ENCODE peak calls at places on chromosomes 2 and 18, in five cellular contexts. One of them, this sample, is unnamed.

GRCh38 chr2:131517106-131517831 is 10.4 kb upstream of the CCDC74A start:
- DNase-seq in HCT116: no peak
- DNase-seq in cardiac muscle cell: no peak
- DNase-seq in body of pancreas: no peak
- DNase-seq in CD8-positive, alpha-beta memory T cell: no peak
- DNase-seq in this sample: no peak

GRCh38 chr18:4369726-4370125 is 85.4 kb downstream of the DLGAP1 start:
- DNase-seq in HCT116: no peak
- DNase-seq in cardiac muscle cell: no peak
- DNase-seq in body of pancreas: no peak
- DNase-seq in CD8-positive, alpha-beta memory T cell: no peak
- DNase-seq in this sample: peak; percentile 34

GRCh38 chr18:79612291-79613108 is 67.1 kb upstream of the CTDP1 start:
- DNase-seq in CD8-positive, alpha-beta memory T cell: no peak
- DNase-seq in cardiac muscle cell: no peak
- DNase-seq in HCT116: no peak
- DNase-seq in body of pancreas: peak; percentile 4
- DNase-seq in this sample: no peak

GRCh38 chr2:221100467-221101089 is 471.5 kb downstream of the EPHA4 start:
- DNase-seq in body of pancreas: no peak
- DNase-seq in HCT116: peak; percentile 3
- DNase-seq in CD8-positive, alpha-beta memory T cell: no peak
- DNase-seq in cardiac muscle cell: peak; percentile 38
- DNase-seq in this sample: no peak

GRCh38 chr2:24491626-24492282 is 700 bp downstream of the NCOA1 start:
- DNase-seq in cardiac muscle cell: peak; percentile 48
- DNase-seq in HCT116: no peak
- DNase-seq in body of pancreas: peak; percentile 45
- DNase-seq in CD8-positive, alpha-beta memory T cell: peak; percentile 82
- DNase-seq in this sample: peak; percentile 70

GRCh38 chr2:45681675-45682074 is 30.2 kb downstream of the PRKCE start:
- DNase-seq in body of pancreas: peak; percentile 39
- DNase-seq in CD8-positive, alpha-beta memory T cell: no peak
- DNase-seq in HCT116: peak; percentile 81
- DNase-seq in cardiac muscle cell: no peak
- DNase-seq in this sample: no peak

GRCh38 chr2:216023055-216023648 is 9.8 kb upstream of the MREG start:
- DNase-seq in HCT116: peak; percentile 42
- DNase-seq in body of pancreas: peak; percentile 53
- DNase-seq in CD8-positive, alpha-beta memory T cell: no peak
- DNase-seq in cardiac muscle cell: peak; percentile 63
- DNase-seq in this sample: peak; percentile 72

GRCh38 chr2:10717630-10718029 is 3.8 kb upstream of the ATP6V1C2 start:
- DNase-seq in HCT116: no peak
- DNase-seq in CD8-positive, alpha-beta memory T cell: no peak
- DNase-seq in body of pancreas: no peak
- DNase-seq in cardiac muscle cell: no peak
- DNase-seq in this sample: no peak

GRCh38 chr2:223602972-223603371 is 811 bp upstream of the SCG2 start:
- DNase-seq in HCT116: no peak
- DNase-seq in body of pancreas: no peak
- DNase-seq in CD8-positive, alpha-beta memory T cell: no peak
- DNase-seq in cardiac muscle cell: no peak
- DNase-seq in this sample: peak; percentile 64

GRCh38 chr2:3354986-3355385 is 22.6 kb downstream of the EIPR1 start:
- DNase-seq in HCT116: no peak
- DNase-seq in CD8-positive, alpha-beta memory T cell: no peak
- DNase-seq in body of pancreas: no peak
- DNase-seq in cardiac muscle cell: no peak
- DNase-seq in this sample: no peak

GRCh38 chr2:216691210-216691741 is 4.1 kb downstream of the IGFBP5 start:
- DNase-seq in HCT116: no peak
- DNase-seq in cardiac muscle cell: peak; percentile 91
- DNase-seq in CD8-positive, alpha-beta memory T cell: peak; percentile 56
- DNase-seq in body of pancreas: peak; percentile 66
- DNase-seq in this sample: peak; percentile 91

GRCh38 chr2:145200307-145200706 is 680.4 kb upstream of the ZEB2 start:
- DNase-seq in body of pancreas: no peak
- DNase-seq in CD8-positive, alpha-beta memory T cell: no peak
- DNase-seq in HCT116: no peak
- DNase-seq in cardiac muscle cell: no peak
- DNase-seq in this sample: no peak

GRCh38 chr2:96520231-96520630 is 15.1 kb upstream of the NEURL3 start:
- DNase-seq in CD8-positive, alpha-beta memory T cell: no peak
- DNase-seq in body of pancreas: no peak
- DNase-seq in cardiac muscle cell: no peak
- DNase-seq in HCT116: no peak
- DNase-seq in this sample: no peak

GRCh38 chr2:96608459-96609455 is 29.4 kb downstream of the KANSL3 start:
- DNase-seq in body of pancreas: no peak
- DNase-seq in HCT116: no peak
- DNase-seq in CD8-positive, alpha-beta memory T cell: no peak
- DNase-seq in cardiac muscle cell: no peak
- DNase-seq in this sample: no peak

GRCh38 chr2:118750959-118751565 is 96.4 kb downstream of the EN1 start:
- DNase-seq in HCT116: no peak
- DNase-seq in cardiac muscle cell: no peak
- DNase-seq in CD8-positive, alpha-beta memory T cell: no peak
- DNase-seq in body of pancreas: peak; percentile 39
- DNase-seq in this sample: no peak

GRCh38 chr2:232341739-232342126 is 36.8 kb upstream of the ALPP start:
- DNase-seq in HCT116: no peak
- DNase-seq in cardiac muscle cell: no peak
- DNase-seq in body of pancreas: no peak
- DNase-seq in CD8-positive, alpha-beta memory T cell: peak; percentile 21
- DNase-seq in this sample: no peak

GRCh38 chr18:21163647-21164625 is 52.3 kb upstream of the ROCK1 start:
- DNase-seq in body of pancreas: no peak
- DNase-seq in CD8-positive, alpha-beta memory T cell: no peak
- DNase-seq in cardiac muscle cell: no peak
- DNase-seq in HCT116: no peak
- DNase-seq in this sample: no peak

GRCh38 chr2:217875556-217876252 is 127.1 kb downstream of the TNS1 start:
- DNase-seq in HCT116: no peak
- DNase-seq in cardiac muscle cell: no peak
- DNase-seq in CD8-positive, alpha-beta memory T cell: no peak
- DNase-seq in body of pancreas: no peak
- DNase-seq in this sample: no peak

GRCh38 chr2:168552450-168552856 is 96.4 kb downstream of the CERS6 start:
- DNase-seq in cardiac muscle cell: no peak
- DNase-seq in CD8-positive, alpha-beta memory T cell: no peak
- DNase-seq in body of pancreas: no peak
- DNase-seq in HCT116: no peak
- DNase-seq in this sample: no peak

GRCh38 chr2:23513881-23514793 is 129.2 kb downstream of the KLHL29 start:
- DNase-seq in CD8-positive, alpha-beta memory T cell: no peak
- DNase-seq in cardiac muscle cell: peak; percentile 62
- DNase-seq in HCT116: no peak
- DNase-seq in body of pancreas: no peak
- DNase-seq in this sample: no peak

GRCh38 chr2:233350708-233351107 is 3.6 kb upstream of the DGKD start:
- DNase-seq in cardiac muscle cell: no peak
- DNase-seq in HCT116: peak; percentile 92
- DNase-seq in body of pancreas: no peak
- DNase-seq in CD8-positive, alpha-beta memory T cell: no peak
- DNase-seq in this sample: no peak

GRCh38 chr2:164054651-164055050 is 318.8 kb upstream of the FIGN start:
- DNase-seq in body of pancreas: no peak
- DNase-seq in cardiac muscle cell: no peak
- DNase-seq in CD8-positive, alpha-beta memory T cell: no peak
- DNase-seq in HCT116: no peak
- DNase-seq in this sample: no peak

GRCh38 chr2:217573565-217573964 is 429.2 kb downstream of the TNS1 start:
- DNase-seq in CD8-positive, alpha-beta memory T cell: no peak
- DNase-seq in HCT116: no peak
- DNase-seq in body of pancreas: no peak
- DNase-seq in cardiac muscle cell: no peak
- DNase-seq in this sample: no peak

GRCh38 chr18:25144835-25145234 is 207.1 kb downstream of the ZNF521 start:
- DNase-seq in HCT116: no peak
- DNase-seq in cardiac muscle cell: no peak
- DNase-seq in CD8-positive, alpha-beta memory T cell: no peak
- DNase-seq in body of pancreas: no peak
- DNase-seq in this sample: no peak

GRCh38 chr2:224958466-224958857 is 83.8 kb downstream of the DOCK10 start:
- DNase-seq in HCT116: no peak
- DNase-seq in cardiac muscle cell: no peak
- DNase-seq in body of pancreas: no peak
- DNase-seq in CD8-positive, alpha-beta memory T cell: no peak
- DNase-seq in this sample: no peak

GRCh38 chr2:224957540-224958465 is 84.5 kb downstream of the DOCK10 start:
- DNase-seq in cardiac muscle cell: no peak
- DNase-seq in CD8-positive, alpha-beta memory T cell: no peak
- DNase-seq in body of pancreas: no peak
- DNase-seq in HCT116: no peak
- DNase-seq in this sample: no peak

GRCh38 chr2:224954980-224955379 is 87.3 kb downstream of the DOCK10 start:
- DNase-seq in body of pancreas: no peak
- DNase-seq in HCT116: no peak
- DNase-seq in CD8-positive, alpha-beta memory T cell: no peak
- DNase-seq in cardiac muscle cell: no peak
- DNase-seq in this sample: no peak

GRCh38 chr2:224956706-224957105 is 85.6 kb downstream of the DOCK10 start:
- DNase-seq in cardiac muscle cell: no peak
- DNase-seq in CD8-positive, alpha-beta memory T cell: no peak
- DNase-seq in body of pancreas: no peak
- DNase-seq in HCT116: no peak
- DNase-seq in this sample: no peak

DNA sequence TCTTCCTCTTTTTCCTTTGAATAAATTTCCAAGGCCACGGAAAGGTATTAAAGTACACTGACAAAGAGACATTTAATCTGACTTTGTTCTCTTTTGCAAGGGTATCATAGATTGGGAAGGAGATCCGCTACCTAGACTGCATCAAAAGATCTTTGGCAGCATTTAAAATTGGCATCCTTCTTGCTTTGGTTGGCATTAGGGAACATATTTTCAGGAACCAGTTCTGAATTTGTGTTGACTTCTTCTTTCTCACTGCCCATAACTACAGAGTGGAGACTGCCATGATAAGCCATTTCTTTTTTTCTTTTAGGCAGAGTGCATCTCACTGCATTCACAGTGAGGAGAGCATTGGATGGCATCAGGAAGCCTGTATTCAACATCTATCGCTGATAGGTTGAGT is 83.4 kb downstream of the DOCK10 start:
- DNase-seq in body of pancreas: no peak
- DNase-seq in CD8-positive, alpha-beta memory T cell: no peak
- DNase-seq in cardiac muscle cell: no peak
- DNase-seq in HCT116: no peak
- DNase-seq in this sample: no peak
- H3K4me1 ChIP-seq in body of pancreas: no peaks in the 10 kb centered on the region
- H3K4me1 ChIP-seq in CD8-positive, alpha-beta memory T cell: peaks cover 34% of the 10 kb centered on the region
- H3K4me1 ChIP-seq in cardiac muscle cell: no peaks in the 10 kb centered on the region
- H3K4me1 ChIP-seq in HCT116: no peaks in the 10 kb centered on the region
- H3K4me1 ChIP-seq in this sample: peaks cover 6% of the 10 kb centered on the region

DNA sequence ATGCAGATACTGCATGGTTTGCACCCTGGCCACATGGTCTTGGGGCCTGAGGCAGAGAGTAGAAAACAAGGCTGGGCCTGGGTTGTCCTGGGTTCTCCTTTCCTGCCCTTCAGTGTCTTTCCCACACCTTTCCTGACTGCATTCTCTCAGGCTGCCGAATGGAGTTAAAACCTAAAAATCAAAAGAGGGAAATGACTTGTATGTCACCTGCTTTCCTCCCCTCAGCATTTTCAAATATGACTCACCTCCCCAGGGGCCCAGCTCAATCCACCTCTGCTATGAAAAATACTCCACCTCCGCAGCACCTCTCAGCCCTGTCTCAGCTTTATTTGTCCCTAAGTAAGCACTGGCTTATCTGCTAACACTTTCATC is 457.8 kb upstream of the MEX3C start:
- DNase-seq in HCT116: no peak
- DNase-seq in body of pancreas: no peak
- DNase-seq in cardiac muscle cell: no peak
- DNase-seq in CD8-positive, alpha-beta memory T cell: no peak
- DNase-seq in this sample: no peak
- H3K4me3 ChIP-seq in HCT116: no peak overlapping the region
- H3K4me3 ChIP-seq in body of pancreas: no peak overlapping the region
- H3K4me3 ChIP-seq in cardiac muscle cell: no peak overlapping the region
- H3K4me3 ChIP-seq in CD8-positive, alpha-beta memory T cell: no peak overlapping the region
- H3K4me3 ChIP-seq in this sample: no peak overlapping the region

DNA sequence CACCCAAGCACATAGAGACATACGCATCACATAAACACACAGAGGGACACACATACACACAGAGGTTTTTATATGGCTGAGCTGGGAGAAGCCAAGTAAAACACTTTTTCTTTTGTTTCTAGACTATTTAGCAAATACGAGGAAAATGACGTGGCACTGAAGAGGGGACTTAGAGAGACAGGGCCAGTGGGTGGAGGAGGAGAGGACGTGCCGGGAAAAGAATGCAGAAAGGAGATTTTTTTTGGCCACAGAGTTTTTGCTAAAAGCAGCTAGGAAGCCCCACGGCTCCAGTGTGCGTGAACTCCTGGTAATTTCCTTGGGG is 168.5 kb upstream of the KLF7 start:
- DNase-seq in CD8-positive, alpha-beta memory T cell: no peak
- DNase-seq in cardiac muscle cell: no peak
- DNase-seq in HCT116: no peak
- DNase-seq in body of pancreas: no peak
- DNase-seq in this sample: no peak
- H3K4me1 ChIP-seq in CD8-positive, alpha-beta memory T cell: no peaks in the 10 kb centered on the region
- H3K4me1 ChIP-seq in cardiac muscle cell: peaks cover 15% of the 10 kb centered on the region
- H3K4me1 ChIP-seq in HCT116: peaks cover 26% of the 10 kb centered on the region
- H3K4me1 ChIP-seq in body of pancreas: peaks cover 9% of the 10 kb centered on the region
- H3K4me1 ChIP-seq in this sample: no peaks in the 10 kb centered on the region

GRCh38 chr2:80059381-80059907 is 245.1 kb downstream of the LRRTM1 start:
- DNase-seq in body of pancreas: no peak
- DNase-seq in HCT116: no peak
- DNase-seq in cardiac muscle cell: no peak
- DNase-seq in CD8-positive, alpha-beta memory T cell: no peak
- DNase-seq in this sample: no peak
- H3K4me3 ChIP-seq in body of pancreas: no peak overlapping the region
- H3K4me3 ChIP-seq in HCT116: no peak overlapping the region
- H3K4me3 ChIP-seq in cardiac muscle cell: no peak overlapping the region
- H3K4me3 ChIP-seq in CD8-positive, alpha-beta memory T cell: no peak overlapping the region
- H3K4me3 ChIP-seq in this sample: no peak overlapping the region

GRCh38 chr2:42878581-42878980 is 86.2 kb upstream of the HAAO start:
- DNase-seq in HCT116: no peak
- DNase-seq in body of pancreas: no peak
- DNase-seq in cardiac muscle cell: no peak
- DNase-seq in CD8-positive, alpha-beta memory T cell: no peak
- DNase-seq in this sample: no peak
- H3K4me1 ChIP-seq in HCT116: no peaks in the 10 kb centered on the region
- H3K4me1 ChIP-seq in body of pancreas: peaks cover 27% of the 10 kb centered on the region
- H3K4me1 ChIP-seq in cardiac muscle cell: no peaks in the 10 kb centered on the region
- H3K4me1 ChIP-seq in CD8-positive, alpha-beta memory T cell: peaks cover 11% of the 10 kb centered on the region
- H3K4me1 ChIP-seq in this sample: no peaks in the 10 kb centered on the region

DNA sequence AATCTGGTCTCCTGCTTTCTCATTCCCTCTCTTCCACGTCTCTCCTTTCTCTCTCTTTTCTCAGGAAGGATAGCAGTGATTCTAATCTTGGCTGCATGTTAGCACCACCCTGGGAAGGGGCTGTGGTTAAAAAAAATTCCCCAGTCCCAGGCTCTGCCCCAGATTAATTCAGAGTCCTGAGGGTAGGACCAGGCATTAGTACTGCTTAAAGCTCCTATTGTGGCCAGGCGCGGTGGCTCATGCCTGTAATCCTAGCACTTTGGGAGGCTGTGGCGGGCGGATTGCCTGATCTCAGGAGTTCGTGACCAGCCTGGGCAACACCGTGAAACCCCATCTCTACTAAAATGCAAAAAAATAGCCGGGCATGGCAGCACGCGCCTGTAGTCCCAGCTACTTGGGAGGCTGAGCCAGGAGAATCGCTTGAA is 35.4 kb upstream of the EML4 start:
- DNase-seq in HCT116: no peak
- DNase-seq in cardiac muscle cell: no peak
- DNase-seq in body of pancreas: no peak
- DNase-seq in CD8-positive, alpha-beta memory T cell: no peak
- DNase-seq in this sample: no peak
- H3K4me3 ChIP-seq in HCT116: no peak overlapping the region
- H3K4me3 ChIP-seq in cardiac muscle cell: no peak overlapping the region
- H3K4me3 ChIP-seq in body of pancreas: no peak overlapping the region
- H3K4me3 ChIP-seq in CD8-positive, alpha-beta memory T cell: peak overlapping the region; percentile 33
- H3K4me3 ChIP-seq in this sample: no peak overlapping the region